ENCODE peak calls at places on chromosomes 5 and 9, in eight cellular contexts. X is GM03348; D is activated T-cell treated with anti-CD3 and anti-CD28 coated beads, Interleukin-2, amount 50 U/mL, for 24 hours; T is M059J; G is left cardiac atrium; K is T1000; N is glutamatergic neuron; P is adrenal gland. S is an unnamed sample.

GRCh38 chr9:131481441-131482342 is 21.0 kb upstream of the POMT1 start:
- DNase-seq in N (no peak), X (no peak), G (no peak), K (no peak), P (no peak), T (no peak), D (no peak), S (no peak)

GRCh38 chr9:15696979-15697378 is 144.1 kb downstream of the CCDC171 start:
- DNase-seq in G (no peak), N (no peak), D (no peak), X (peak), T (peak), K (no peak), P (no peak), S (no peak)

GRCh38 chr9:21919377-21920362 is 74.5 kb downstream of the CDKN2A start:
- DNase-seq in X (peak), T (peak), K (peak), G (no peak), P (no peak), D (no peak), N (no peak), S (peak)

GRCh38 chr5:94276056-94276455 is 342.3 kb downstream of the KIAA0825 start:
- DNase-seq in N (no peak), G (no peak), X (no peak), K (no peak), T (no peak), P (no peak), D (no peak), S (no peak)

GRCh38 chr5:124651663-124652513 is 94.6 kb downstream of the ZNF608 start:
- DNase-seq in N (peak), T (peak), D (peak), G (peak), K (peak), P (peak), X (peak), S (no peak)

GRCh38 chr9:104774831-104775573 is 11.1 kb downstream of the NIPSNAP3B start:
- DNase-seq in G (no peak), X (no peak), N (no peak), P (peak), K (no peak), T (no peak), D (no peak), S (no peak)

GRCh38 chr9:19513671-19514275 is 105.0 kb downstream of the ACER2 start:
- DNase-seq in T (peak), D (no peak), N (no peak), K (no peak), G (no peak), X (no peak), P (no peak), S (no peak)

GRCh38 chr9:110650261-110650660 is 18.3 kb upstream of the MUSK start:
- DNase-seq in X (peak), N (no peak), D (no peak), K (no peak), P (no peak), T (peak), G (no peak), S (no peak)

GRCh38 chr5:134949335-134949734 is 18.4 kb upstream of the CATSPER3 start:
- DNase-seq in T (no peak), N (no peak), K (no peak), P (no peak), G (no peak), X (no peak), D (no peak), S (no peak)